ENCODE peak calls at places on chromosomes 16 and 17, in six cellular contexts. L is spleen, T is upper lobe of left lung, K is MM.1S, U is neuronal stem cell, V is Peyer's patch. N is an unnamed sample. For H3K36me3 and H3K4me1, the result is how much of the 10 kb centered on the place peaks cover.

GRCh38 chr17:74049167-74049797 is 154.2 kb upstream of the RPL38 start:
- DNase-seq in T (no peak), V (no peak), K (no peak), U (no peak), L (no peak), N (no peak)

GRCh38 chr17:21149626-21150025 is 22.9 kb downstream of the DHRS7B start:
- DNase-seq in T (no peak), L (no peak), K (no peak), U (no peak), V (no peak), N (no peak)

GRCh38 chr16:65214196-65214595 is 92.3 kb upstream of the CDH11 start:
- DNase-seq in U (no peak), T (no peak), K (no peak), L (no peak), V (no peak), N (no peak)

GRCh38 chr17:42289863-42290165 is 1.5 kb downstream of the STAT5A start:
- DNase-seq in T (no peak), K (no peak), V (peak), L (peak), U (no peak), N (peak)

GRCh38 chr16:83400234-83400633 is 407.5 kb upstream of the HSBP1 start:
- DNase-seq in V (no peak), T (no peak), L (no peak), U (no peak), K (no peak), N (no peak)

GRCh38 chr16:1002399-1003161 is 21.0 kb downstream of the SOX8 start:
- DNase-seq in L (no peak), U (no peak), T (peak), V (no peak), K (no peak), N (peak)

GRCh38 chr17:65495255-65496060 is 66.0 kb downstream of the AXIN2 start:
- DNase-seq in U (peak), L (no peak), K (peak), T (peak), V (no peak), N (no peak)

GRCh38 chr17:63479495-63480184 is 2.8 kb downstream of the ACE start:
- DNase-seq in U (no peak), K (no peak), L (peak), T (no peak), V (no peak), N (no peak)

GRCh38 chr17:61490540-61490975 is 38.3 kb downstream of the TBX4 start:
- DNase-seq in K (no peak), U (no peak), V (no peak), L (no peak), T (no peak), N (no peak)

GRCh38 chr17:35011671-35012216 is 31.4 kb downstream of the LIG3 start:
- DNase-seq in T (no peak), L (no peak), K (no peak), V (no peak), U (no peak), N (no peak)

GRCh38 chr17:41679740-41680425 is 8.8 kb upstream of the EIF1 start:
- DNase-seq in U (no peak), T (no peak), L (no peak), K (no peak), V (no peak), N (no peak)

GRCh38 chr17:9419932-9420453 is 155.6 kb downstream of the STX8 start:
- DNase-seq in T (no peak), V (no peak), L (no peak), K (no peak), U (no peak), N (no peak)

GRCh38 chr17:82787081-82787848 is 35.4 kb downstream of the TBCD start:
- DNase-seq in K (peak), V (no peak), U (no peak), T (peak), L (no peak), N (no peak)

GRCh38 chr16:17166095-17166494 is 304.7 kb downstream of the XYLT1 start:
- DNase-seq in K (no peak), T (no peak), V (no peak), U (no peak), L (no peak), N (no peak)

GRCh38 chr17:80071116-80071980 is 30.0 kb upstream of the GAA start:
- DNase-seq in T (no peak), U (no peak), L (no peak), K (no peak), V (peak), N (no peak)

GRCh38 chr16:50196736-50197135 is 43.6 kb downstream of the TENT4B start:
- DNase-seq in V (no peak), K (peak), T (no peak), U (no peak), L (no peak), N (no peak)

GRCh38 chr16:4663756-4664465 is 29.5 kb upstream of the NUDT16L1 start:
- DNase-seq in K (no peak), U (no peak), V (no peak), L (peak), T (peak), N (no peak)

GRCh38 chr16:74999208-74999682 is 421 bp downstream of the ZNRF1 start:
- DNase-seq in K (no peak), V (no peak), U (peak), T (peak), L (peak), N (no peak)

GRCh38 chr17:74987909-74988711 is 678 bp downstream of the CDR2L start:
- DNase-seq in T (peak), K (no peak), L (peak), U (peak), V (peak), N (peak)

GRCh38 chr17:574061-574460 is 140.6 kb downstream of the VPS53 start:
- DNase-seq in T (no peak), K (no peak), L (no peak), U (no peak), V (no peak), N (no peak)

GRCh38 chr16:68646948-68647659 is 2.0 kb downstream of the CDH3 start:
- DNase-seq in V (no peak), U (no peak), L (no peak), T (no peak), K (no peak), N (no peak)

GRCh38 chr17:77161953-77162352 is 21.2 kb downstream of the SEC14L1 start:
- DNase-seq in T (peak), V (no peak), L (no peak), K (no peak), U (no peak), N (no peak)

GRCh38 chr17:40480501-40481003 is 20.9 kb downstream of the TNS4 start:
- DNase-seq in U (no peak), K (no peak), V (peak), T (no peak), L (peak), N (peak)

GRCh38 chr17:47203984-47204721 is 5.0 kb upstream of the MYL4 start:
- DNase-seq in L (no peak), K (peak), V (peak), T (no peak), U (no peak), N (peak)

GRCh38 chr16:50025544-50025931 is 513 bp downstream of the CNEP1R1 start:
- DNase-seq in T (no peak), L (no peak), K (peak), U (no peak), V (no peak), N (peak)

GRCh38 chr16:31530405-31530804 is 2.7 kb downstream of the AHSP start:
- DNase-seq in U (no peak), L (no peak), V (no peak), K (no peak), T (no peak), N (no peak)

GRCh38 chr16:1454561-1454960 is 10.2 kb upstream of the CCDC154 start:
- DNase-seq in T (peak), L (no peak), K (no peak), V (no peak), U (no peak), N (no peak)

GRCh38 chr16:23145608-23146007 is 3.6 kb downstream of the USP31 start:
- DNase-seq in U (no peak), L (no peak), V (no peak), T (no peak), K (no peak), N (no peak)

GRCh38 chr16:21653571-21653970 is 1.2 kb upstream of the IGSF6 start:
- DNase-seq in L (peak), T (peak), K (no peak), U (no peak), V (no peak), N (no peak)

DNA sequence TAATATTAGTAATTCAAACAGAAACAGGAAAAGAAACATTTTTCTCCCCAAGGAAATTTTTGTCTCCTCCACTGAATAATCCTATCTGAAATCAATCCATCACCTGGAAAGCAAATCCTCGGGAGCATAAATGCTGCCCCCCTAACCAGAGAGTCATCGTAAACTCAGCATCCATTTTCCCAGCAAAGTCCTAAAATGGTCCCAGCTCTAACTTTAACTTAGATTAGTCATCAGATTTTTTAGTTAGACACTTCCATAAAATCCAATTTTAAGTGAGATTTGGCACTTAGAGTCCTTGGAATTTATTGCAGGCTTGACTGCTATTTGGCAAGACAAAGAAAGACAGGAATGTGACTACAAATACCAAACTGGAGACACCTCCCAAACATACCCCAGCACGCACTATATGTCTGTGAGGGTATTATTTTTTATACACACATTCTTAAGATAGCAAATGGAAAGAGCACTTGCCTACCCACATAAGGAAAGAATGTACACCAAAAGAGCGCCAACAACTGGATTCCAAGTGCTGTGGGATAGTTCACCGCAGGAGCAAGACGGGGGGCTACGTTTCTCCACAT is 15.4 kb downstream of the SCO1 start:
- DNase-seq in V (no peak), L (no peak), K (no peak), U (no peak), T (no peak), N (no peak)
- H3K36me3 ChIP-seq in V (under half), L (under half), K (under half), U (under half), T (half or more), N (under half)

GRCh38 chr17:45307290-45308015 is 9.4 kb downstream of the MAP3K14 start:
- DNase-seq in K (no peak), T (peak), L (peak), U (no peak), V (no peak), N (no peak)
- H3K27ac ChIP-seq in K (no peak), T (peak), L (peak), U (no peak), V (peak), N (peak)

GRCh38 chr17:4393806-4394205 is 27.3 kb upstream of the UBE2G1 start:
- DNase-seq in V (no peak), T (no peak), K (peak), L (no peak), U (no peak), N (no peak)
- H3K4me1 ChIP-seq in V (under half), T (under half), K (under half), L (under half), U (under half), N (under half)

GRCh38 chr17:58086953-58087352 is 3.7 kb downstream of the DYNLL2 start:
- DNase-seq in T (no peak), V (no peak), K (no peak), L (no peak), U (no peak), N (no peak)
- H3K36me3 ChIP-seq in T (half or more), V (under half), K (under half), L (under half), U (under half), N (under half)

GRCh38 chr17:57478433-57478832 is 222.1 kb downstream of the MSI2 start:
- DNase-seq in K (no peak), U (no peak), L (peak), T (no peak), V (no peak), N (no peak)

GRCh38 chr17:57478851-57479250 is 222.5 kb downstream of the MSI2 start:
- DNase-seq in L (no peak), V (no peak), U (no peak), T (no peak), K (no peak), N (no peak)

GRCh38 chr17:57477483-57478357 is 221.4 kb downstream of the MSI2 start:
- DNase-seq in U (no peak), L (no peak), K (no peak), T (no peak), V (no peak), N (no peak)

GRCh38 chr17:57471941-57472368 is 215.6 kb downstream of the MSI2 start:
- DNase-seq in U (peak), K (no peak), L (peak), V (no peak), T (no peak), N (no peak)

GRCh38 chr17:57475786-57476185 is 219.5 kb downstream of the MSI2 start:
- DNase-seq in L (no peak), V (no peak), U (no peak), K (no peak), T (no peak), N (no peak)
- H3K27ac ChIP-seq in L (no peak), V (no peak), U (no peak), K (peak), T (no peak), N (no peak)

GRCh38 chr16:10323528-10323869 is 62.4 kb upstream of the ATF7IP2 start:
- DNase-seq in V (no peak), T (no peak), U (no peak), K (no peak), L (no peak), N (no peak)
- H3K4me1 ChIP-seq in V (under half), T (under half), U (under half), K (under half), L (under half), N (under half)

GRCh38 chr16:57785385-57785784 is 16.9 kb downstream of the KIFC3 start:
- DNase-seq in V (no peak), U (no peak), L (no peak), K (no peak), T (no peak), N (no peak)
- H3K36me3 ChIP-seq in V (under half), U (under half), L (under half), K (under half), T (half or more), N (under half)

GRCh38 chr17:2959371-2960130 is 103.9 kb downstream of the OR1D5 start:
- DNase-seq in V (no peak), T (no peak), K (no peak), U (no peak), L (peak), N (no peak)
- H3K27ac ChIP-seq in V (no peak), T (no peak), K (no peak), U (no peak), L (no peak), N (no peak)

DNA sequence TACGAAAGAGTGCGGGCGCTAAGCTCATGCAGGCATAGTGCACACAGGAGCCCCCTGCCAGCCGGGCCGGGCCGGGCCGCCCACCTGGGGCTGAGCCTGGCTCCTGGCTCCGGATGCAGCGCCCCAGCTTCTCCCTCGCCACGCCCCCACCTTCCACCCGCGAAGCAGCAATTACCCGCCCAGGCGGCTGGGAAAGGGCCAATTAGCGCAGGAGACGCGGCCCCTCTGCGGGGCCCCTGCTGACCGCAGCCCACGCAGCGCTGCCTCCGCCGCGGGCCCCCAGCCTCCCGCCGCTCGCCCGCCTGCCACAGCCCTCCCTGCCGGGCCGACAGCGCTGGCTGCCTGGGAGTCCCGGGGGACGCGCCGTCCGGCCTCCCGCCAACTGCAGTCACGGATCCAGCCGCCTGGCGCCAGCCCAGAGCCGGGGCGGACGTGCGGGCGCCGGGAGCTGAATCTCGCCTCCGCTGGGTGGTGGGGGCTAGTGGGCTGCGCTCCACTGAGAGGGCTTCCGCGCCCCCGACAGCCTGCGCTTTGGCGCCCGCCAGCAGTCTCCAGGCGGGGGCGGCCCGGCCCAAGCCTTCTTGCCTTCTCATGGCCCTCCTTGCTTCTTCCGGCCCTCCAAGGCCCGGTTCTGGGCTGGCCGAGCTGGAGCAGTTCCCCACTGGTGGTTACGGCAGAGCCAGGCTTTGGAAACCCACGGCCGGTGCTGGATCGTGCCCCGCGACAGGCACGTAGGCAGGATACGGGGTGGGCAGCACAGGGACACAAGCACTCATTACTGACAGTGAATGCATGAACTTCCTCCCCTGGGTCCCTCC is 14.9 kb upstream of the CBFB start:
- DNase-seq in V (peak), K (peak), T (peak), U (peak), L (peak), N (peak)
- H3K4me1 ChIP-seq in V (under half), K (under half), T (under half), U (under half), L (under half), N (under half)